ENCODE peak calls at places on chromosomes 4 and X, in five cellular contexts. G, H, E, B and Y are unnamed samples.

GRCh38 chrX:87578978-87579377 is 61.4 kb downstream of the KLHL4 start:
- DNase-seq in G (peak), H (no peak), E (no peak), B (no peak), Y (no peak)

GRCh38 chrX:68647156-68647957 is at the start of gene STARD8:
- DNase-seq in G (peak), H (no peak), E (no peak), B (no peak), Y (no peak)

GRCh38 chr4:3814026-3814570 is 47.9 kb downstream of the ADRA2C start:
- DNase-seq in G (no peak), H (no peak), E (no peak), B (no peak), Y (no peak)

GRCh38 chr4:125368684-125369083 is 53.9 kb downstream of the FAT4 start:
- DNase-seq in G (peak), H (no peak), E (no peak), B (no peak), Y (peak)

GRCh38 chrX:18129694-18130093 is 91.0 kb downstream of the BEND2 start:
- DNase-seq in G (peak), H (no peak), E (no peak), B (no peak), Y (no peak)

GRCh38 chrX:108584617-108585211 is 145.1 kb downstream of the COL4A5 start:
- DNase-seq in G (peak), H (no peak), E (no peak), B (no peak), Y (no peak)

GRCh38 chr4:149029056-149029651 is 586.9 kb upstream of the NR3C2 start:
- DNase-seq in G (peak), H (no peak), E (no peak), B (no peak), Y (peak)

GRCh38 chr4:8000247-8000646 is 60.6 kb upstream of the AFAP1 start:
- DNase-seq in G (no peak), H (no peak), E (no peak), B (no peak), Y (no peak)

GRCh38 chr4:25838526-25838925 is 24.3 kb downstream of the SEL1L3 start:
- DNase-seq in G (no peak), H (no peak), E (no peak), B (no peak), Y (no peak)

GRCh38 chr4:17066241-17066640 is 167.8 kb upstream of the LDB2 start:
- DNase-seq in G (no peak), H (no peak), E (no peak), B (no peak), Y (no peak)

GRCh38 chrX:20459410-20460350 is 193.0 kb upstream of the RPS6KA3 start:
- DNase-seq in G (no peak), H (no peak), E (no peak), B (no peak), Y (no peak)

GRCh38 chr4:109752545-109752944 is 22.7 kb upstream of the PLA2G12A start:
- DNase-seq in G (no peak), H (no peak), E (no peak), B (no peak), Y (no peak)

GRCh38 chr4:112234952-112235609 is 3.5 kb downstream of the AP1AR start:
- DNase-seq in G (peak), H (peak), E (peak), B (peak), Y (peak)

GRCh38 chrX:41429592-41429991 is 17.6 kb upstream of the NYX start:
- DNase-seq in G (no peak), H (no peak), E (no peak), B (no peak), Y (no peak)

GRCh38 chr4:123430031-123430430 is 33.4 kb downstream of the SPRY1 start:
- DNase-seq in G (no peak), H (no peak), E (no peak), B (no peak), Y (no peak)

GRCh38 chrX:19392703-19393102 is 49.0 kb downstream of the PDHA1 start:
- DNase-seq in G (no peak), H (no peak), E (no peak), B (no peak), Y (no peak)

GRCh38 chr4:68256284-68256683 is 10.8 kb upstream of the TMPRSS11B start:
- DNase-seq in G (no peak), H (no peak), E (no peak), B (no peak), Y (no peak)

GRCh38 chr4:40731792-40732245 is 17.9 kb upstream of the NSUN7 start:
- DNase-seq in G (no peak), H (no peak), E (no peak), B (no peak), Y (no peak)

GRCh38 chr4:69054578-69055200 is 41.6 kb upstream of the UGT2B7 start:
- DNase-seq in G (peak), H (no peak), E (no peak), B (no peak), Y (peak)

GRCh38 chr4:6333301-6334202 is 63.9 kb downstream of the WFS1 start:
- DNase-seq in G (peak), H (no peak), E (no peak), B (no peak), Y (no peak)

GRCh38 chrX:71667328-71668247 is at the start of gene LOC101059915:
- DNase-seq in G (no peak), H (no peak), E (no peak), B (no peak), Y (no peak)

GRCh38 chrX:70301716-70302115 is 11.8 kb downstream of the KIF4A start:
- DNase-seq in G (no peak), H (no peak), E (no peak), B (no peak), Y (no peak)

GRCh38 chr4:71864380-71864779 is 80.5 kb upstream of the GC start:
- DNase-seq in G (no peak), H (no peak), E (no peak), B (no peak), Y (no peak)

GRCh38 chr4:85707591-85707990 is 232.6 kb downstream of the ARHGAP24 start:
- DNase-seq in G (no peak), H (no peak), E (no peak), B (no peak), Y (no peak)

GRCh38 chr4:140335076-140335475 is 38.4 kb upstream of the SCOC start:
- DNase-seq in G (no peak), H (no peak), E (no peak), B (no peak), Y (no peak)

GRCh38 chr4:54378461-54378860 is 149.4 kb downstream of the PDGFRA start:
- DNase-seq in G (peak), H (no peak), E (no peak), B (no peak), Y (no peak)

GRCh38 chr4:15142201-15142600 is 139.9 kb downstream of the CPEB2 start:
- DNase-seq in G (no peak), H (no peak), E (no peak), B (no peak), Y (no peak)

GRCh38 chrX:129636175-129636681 is 18.5 kb downstream of the APLN start:
- DNase-seq in G (no peak), H (no peak), E (no peak), B (no peak), Y (peak)

GRCh38 chrX:44342866-44343265 is 606 bp downstream of the EFHC2 start:
- DNase-seq in G (no peak), H (no peak), E (no peak), B (no peak), Y (no peak)

GRCh38 chr4:141002323-141002805 is 130.9 kb downstream of the RNF150 start:
- DNase-seq in G (no peak), H (no peak), E (no peak), B (no peak), Y (no peak)

GRCh38 chr4:99219072-99219471 is at the start of gene ADH6:
- DNase-seq in G (no peak), H (no peak), E (no peak), B (no peak), Y (no peak)

GRCh38 chrX:150058728-150059127 is 120.4 kb upstream of the EOLA2 start:
- DNase-seq in G (peak), H (no peak), E (no peak), B (no peak), Y (no peak)

GRCh38 chr4:15771419-15772058 is 6.6 kb upstream of the CD38 start:
- DNase-seq in G (no peak), H (no peak), E (no peak), B (no peak), Y (no peak)

GRCh38 chr4:161486454-161486853 is 677.3 kb downstream of the FSTL5 start:
- DNase-seq in G (no peak), H (no peak), E (no peak), B (no peak), Y (no peak)

GRCh38 chr4:176350671-176351070 is 30.9 kb downstream of the SPCS3 start:
- DNase-seq in G (no peak), H (no peak), E (no peak), B (no peak), Y (no peak)

GRCh38 chr4:116796022-116796421 is 289.4 kb downstream of the TRAM1L1 start:
- DNase-seq in G (no peak), H (no peak), E (no peak), B (no peak), Y (peak)

GRCh38 chr4:107125496-107125895 is 89.4 kb upstream of the DKK2 start:
- DNase-seq in G (no peak), H (no peak), E (no peak), B (no peak), Y (no peak)

GRCh38 chr4:73597594-73597993 is 22.6 kb downstream of the RASSF6 start:
- DNase-seq in G (no peak), H (no peak), E (no peak), B (no peak), Y (no peak)
- H3K27ac ChIP-seq in G (no peak), H (no peak), E (no peak), B (no peak), Y (no peak)

GRCh38 chr4:61376301-61376700 is 176.2 kb downstream of the ADGRL3 start:
- DNase-seq in G (no peak), H (no peak), E (no peak), B (no peak), Y (no peak)

GRCh38 chr4:61379406-61379805 is 179.3 kb downstream of the ADGRL3 start:
- DNase-seq in G (no peak), H (no peak), E (no peak), B (no peak), Y (no peak)

GRCh38 chr4:61375316-61375715 is 175.2 kb downstream of the ADGRL3 start:
- DNase-seq in G (peak), H (no peak), E (no peak), B (no peak), Y (peak)

GRCh38 chr4:61374612-61374920 is 174.4 kb downstream of the ADGRL3 start:
- DNase-seq in G (peak), H (no peak), E (no peak), B (no peak), Y (no peak)

DNA sequence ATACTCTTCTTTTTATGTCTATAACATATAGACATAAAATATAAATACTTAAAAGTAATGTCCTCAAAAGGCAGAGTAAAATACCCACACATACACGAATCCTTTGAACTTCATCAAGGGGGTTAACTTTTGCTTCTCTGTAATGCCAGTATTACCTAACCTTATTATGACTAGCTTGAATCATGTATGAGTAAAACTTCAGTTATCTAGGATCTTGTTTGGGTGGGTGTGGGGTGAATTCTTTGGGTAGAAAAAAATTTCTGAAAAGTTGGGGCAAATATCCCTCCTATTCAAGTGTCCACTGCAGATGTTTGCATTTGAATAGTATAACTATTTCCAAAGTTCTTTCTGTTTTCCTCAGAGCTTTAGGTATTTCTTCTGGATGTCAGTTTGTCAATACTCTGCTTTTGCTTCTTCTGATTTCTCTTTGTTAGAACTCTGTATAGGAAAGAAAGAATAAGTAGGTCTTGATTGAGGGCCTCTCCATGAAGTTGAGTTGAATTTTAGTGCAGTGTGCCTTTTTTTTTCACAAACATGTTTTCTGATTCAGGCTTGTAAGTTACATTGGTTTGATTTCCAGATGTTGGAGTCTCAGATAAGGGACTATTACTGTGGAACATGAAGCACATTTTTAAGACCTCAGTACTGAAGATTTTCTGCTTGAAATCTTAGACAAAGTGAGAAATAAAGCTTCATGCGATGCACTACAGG is 173.9 kb downstream of the ADGRL3 start:
- DNase-seq in G (peak), H (no peak), E (no peak), B (no peak), Y (peak)
- H3K27ac ChIP-seq in G (peak), H (no peak), E (no peak), B (no peak), Y (peak)

DNA sequence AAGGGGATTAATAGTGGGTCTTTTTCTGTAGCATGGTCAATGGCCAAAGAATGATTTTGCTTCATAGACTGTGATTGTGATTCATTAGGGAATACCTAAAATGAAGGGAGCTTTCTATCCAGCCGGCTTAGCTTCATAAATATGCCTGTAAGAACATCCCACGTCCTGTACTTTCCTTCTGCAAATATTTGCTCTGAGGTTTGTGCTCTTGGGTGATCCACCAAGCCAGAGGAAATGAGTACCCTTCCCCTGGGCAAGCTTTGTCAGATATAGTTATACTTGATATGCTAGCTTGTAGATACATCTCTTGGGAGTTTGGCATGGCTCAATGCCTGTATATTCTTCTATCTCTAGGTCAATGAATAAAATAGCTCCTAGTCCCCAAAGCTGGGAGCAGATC is 28.2 kb upstream of the SPARCL1 start:
- DNase-seq in G (peak), H (no peak), E (no peak), B (no peak), Y (no peak)
- H3K27ac ChIP-seq in G (peak), H (no peak), E (no peak), B (no peak), Y (no peak)

GRCh38 chr4:39719804-39720580 is 22.1 kb downstream of the UBE2K start:
- DNase-seq in G (no peak), H (no peak), E (no peak), B (no peak), Y (peak)
- H3K27ac ChIP-seq in G (no peak), H (no peak), E (no peak), B (no peak), Y (peak)

GRCh38 chr4:156870166-156870565 is 101.4 kb downstream of the PDGFC start:
- DNase-seq in G (no peak), H (no peak), E (no peak), B (no peak), Y (no peak)
- H3K27ac ChIP-seq in G (no peak), H (no peak), E (no peak), B (no peak), Y (no peak)

DNA sequence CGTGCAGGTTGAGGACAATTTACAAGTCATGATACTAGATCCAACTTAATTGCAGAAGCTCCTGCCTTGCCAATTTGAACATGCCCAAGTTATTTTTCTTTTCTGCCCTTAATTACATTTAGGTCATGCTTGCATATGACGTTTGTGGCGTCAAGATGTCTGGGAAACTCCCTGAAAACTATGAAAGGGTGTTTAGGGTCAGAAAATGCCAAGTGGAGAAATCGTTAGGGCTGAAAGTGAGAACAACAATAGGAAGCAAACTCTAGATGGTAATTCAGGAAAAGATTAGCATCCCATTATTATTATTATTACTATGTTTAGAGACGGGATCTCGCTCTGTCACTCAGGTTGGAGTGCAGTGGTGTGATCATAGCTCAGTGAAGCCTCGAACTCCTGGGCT is 38.2 kb upstream of the PLAC8 start:
- DNase-seq in G (no peak), H (no peak), E (no peak), B (no peak), Y (no peak)
- H3K27ac ChIP-seq in G (no peak), H (no peak), E (no peak), B (no peak), Y (no peak)

DNA sequence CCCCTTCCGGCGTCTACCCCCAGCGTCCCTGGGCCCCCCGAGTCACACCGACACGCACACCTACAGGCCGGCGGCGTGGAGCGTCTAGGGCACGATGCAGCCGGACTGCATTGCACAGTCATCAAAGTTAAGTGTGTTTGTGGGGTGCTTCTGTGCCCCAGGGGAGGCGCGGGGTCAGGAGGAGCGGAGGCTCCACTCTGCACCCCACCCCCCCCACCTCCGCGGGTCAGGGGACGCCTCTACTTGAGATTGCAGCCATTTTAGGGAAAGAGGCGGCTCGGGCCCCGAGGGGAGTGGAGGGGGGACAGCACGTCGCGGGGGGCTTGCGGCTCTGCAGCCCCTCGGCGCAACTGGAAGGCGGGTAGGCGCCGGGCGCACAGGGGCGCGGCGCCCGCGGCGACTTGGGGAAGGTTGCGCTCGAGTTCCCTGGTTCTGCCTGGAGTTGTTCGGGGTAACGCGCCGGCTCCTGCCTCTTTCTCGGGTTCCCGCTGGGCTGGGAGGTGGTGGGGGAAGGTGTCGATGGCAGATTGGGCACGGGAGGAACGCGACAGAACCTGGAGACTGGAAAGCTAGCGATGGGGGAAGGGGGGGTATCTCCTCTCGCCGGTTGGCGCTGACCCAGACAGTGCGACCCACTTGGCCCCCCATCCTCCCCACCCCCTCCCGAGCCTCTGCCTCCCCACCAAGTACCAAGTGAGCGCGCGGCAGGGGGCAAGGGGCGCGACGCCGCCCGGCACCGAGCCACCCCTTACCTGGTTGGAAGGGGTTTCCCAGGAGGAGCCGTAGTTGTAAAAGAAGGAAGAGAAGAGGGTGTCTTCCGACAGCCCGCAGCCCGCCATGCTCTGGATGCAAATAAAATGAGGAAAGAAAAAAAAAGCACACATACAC is 112.5 kb downstream of the DHX15 start:
- DNase-seq in G (no peak), H (no peak), E (no peak), B (no peak), Y (no peak)
- H3K27ac ChIP-seq in G (no peak), H (no peak), E (no peak), B (no peak), Y (no peak)

GRCh38 chr4:37454263-37454800 is 209.8 kb downstream of the NWD2 start:
- DNase-seq in G (no peak), H (no peak), E (no peak), B (no peak), Y (no peak)

GRCh38 chr4:37451646-37452045 is 207.1 kb downstream of the NWD2 start:
- DNase-seq in G (no peak), H (no peak), E (no peak), B (no peak), Y (no peak)

GRCh38 chr4:37453004-37453360 is 208.4 kb downstream of the NWD2 start:
- DNase-seq in G (peak), H (peak), E (no peak), B (peak), Y (no peak)

GRCh38 chr4:37455301-37456062 is 210.9 kb downstream of the NWD2 start:
- DNase-seq in G (no peak), H (no peak), E (no peak), B (no peak), Y (no peak)

GRCh38 chr4:37453361-37454262 is 209.1 kb downstream of the NWD2 start:
- DNase-seq in G (peak), H (peak), E (peak), B (peak), Y (no peak)
- H3K27ac ChIP-seq in G (peak), H (no peak), E (no peak), B (no peak), Y (no peak)